ENCODE peak calls at places on chromosomes 13 and 19, in ten cellular contexts. Y is left lung; M is endothelial cell; S is Calu3; G is brain microvascular endothelial cell; K is CD4-positive, alpha-beta T cell; V is nephron progenitor cell; O is CD8-positive, alpha-beta T cell; R is neural crest cell; E is H9. H is an unnamed sample.

GRCh38 chr13:30616927-30617314 is 799 bp upstream of the USPL1 start:
- DNase-seq in Y (no peak), M (peak), S (peak), G (peak), K (no peak), V (no peak), O (no peak), R (no peak), E (no peak), H (peak)

GRCh38 chr13:93726173-93727019 is 499.8 kb downstream of the GPC6 start:
- DNase-seq in Y (no peak), M (no peak), S (no peak), G (no peak), K (no peak), V (peak), O (no peak), R (no peak), E (no peak), H (no peak)

GRCh38 chr19:38727868-38728660 is 16.2 kb downstream of the CAPN12 start:
- DNase-seq in Y (peak), M (no peak), S (no peak), G (peak), K (no peak), V (no peak), O (no peak), R (no peak), E (no peak), H (no peak)

GRCh38 chr19:3664879-3665642 is 35.2 kb downstream of the PIP5K1C start:
- DNase-seq in Y (no peak), M (no peak), S (no peak), G (no peak), K (no peak), V (no peak), O (no peak), R (no peak), E (no peak), H (no peak)

GRCh38 chr13:98222081-98222554 is 45.0 kb upstream of the RNF113B start:
- DNase-seq in Y (no peak), M (no peak), S (no peak), G (no peak), K (no peak), V (no peak), O (no peak), R (no peak), E (no peak), H (peak)

GRCh38 chr19:18496167-18496979 is 25.5 kb downstream of the ELL start:
- DNase-seq in Y (no peak), M (no peak), S (peak), G (peak), K (peak), V (no peak), O (peak), R (no peak), E (no peak), H (peak)

GRCh38 chr19:3658004-3658822 is 31.6 kb upstream of the CACTIN start:
- DNase-seq in Y (no peak), M (no peak), S (no peak), G (no peak), K (no peak), V (no peak), O (no peak), R (no peak), E (no peak), H (no peak)

GRCh38 chr19:41753159-41753558 is 2.2 kb upstream of the CEACAM6 start:
- DNase-seq in Y (peak), M (peak), S (peak), G (peak), K (peak), V (peak), O (peak), R (peak), E (peak), H (peak)

GRCh38 chr19:28878862-28879566 is 333.9 kb downstream of the UQCRFS1 start:
- DNase-seq in Y (no peak), M (peak), S (peak), G (peak), K (peak), V (peak), O (peak), R (peak), E (peak), H (peak)

GRCh38 chr19:821976-822773 is 420 bp upstream of the PLPPR3 start:
- DNase-seq in Y (no peak), M (no peak), S (no peak), G (no peak), K (no peak), V (peak), O (no peak), R (peak), E (peak), H (no peak)

GRCh38 chr13:66348745-66349720 is 881.1 kb downstream of the PCDH9 start:
- DNase-seq in Y (no peak), M (no peak), S (no peak), G (no peak), K (no peak), V (no peak), O (no peak), R (no peak), E (no peak), H (no peak)

GRCh38 chr13:44191504-44192171 is 182.0 kb upstream of the SERP2 start:
- DNase-seq in Y (no peak), M (peak), S (peak), G (peak), K (peak), V (peak), O (no peak), R (peak), E (peak), H (peak)

GRCh38 chr13:71865858-71866172 is 1.2 kb downstream of the DACH1 start:
- DNase-seq in Y (no peak), M (peak), S (peak), G (no peak), K (no peak), V (no peak), O (no peak), R (no peak), E (peak), H (no peak)

GRCh38 chr13:44243198-44243852 is 130.3 kb upstream of the SERP2 start:
- DNase-seq in Y (no peak), M (peak), S (peak), G (peak), K (no peak), V (peak), O (no peak), R (peak), E (peak), H (peak)

GRCh38 chr13:110268061-110268460 is 38.9 kb downstream of the COL4A1 start:
- DNase-seq in Y (no peak), M (no peak), S (no peak), G (no peak), K (no peak), V (no peak), O (no peak), R (no peak), E (no peak), H (no peak)

GRCh38 chr19:39590265-39590664 is 12.1 kb upstream of the LGALS13 start:
- DNase-seq in Y (no peak), M (peak), S (no peak), G (peak), K (no peak), V (peak), O (no peak), R (peak), E (no peak), H (no peak)

GRCh38 chr19:37905936-37906867 is at the start of gene WDR87:
- DNase-seq in Y (peak), M (peak), S (peak), G (no peak), K (peak), V (peak), O (peak), R (peak), E (peak), H (peak)

GRCh38 chr13:26021516-26021915 is 30.3 kb downstream of the SHISA2 start:
- DNase-seq in Y (no peak), M (no peak), S (no peak), G (no peak), K (no peak), V (no peak), O (no peak), R (no peak), E (no peak), H (no peak)

GRCh38 chr13:30572859-30573275 is 44.9 kb upstream of the USPL1 start:
- DNase-seq in Y (no peak), M (no peak), S (no peak), G (peak), K (no peak), V (no peak), O (no peak), R (no peak), E (no peak), H (peak)

GRCh38 chr19:2798733-2799132 is 13.4 kb downstream of the THOP1 start:
- DNase-seq in Y (peak), M (no peak), S (no peak), G (no peak), K (no peak), V (no peak), O (no peak), R (no peak), E (no peak), H (no peak)

GRCh38 chr19:1651548-1652394 is 644 bp downstream of the TCF3 start:
- DNase-seq in Y (peak), M (peak), S (no peak), G (no peak), K (peak), V (peak), O (peak), R (no peak), E (no peak), H (no peak)

GRCh38 chr19:6577410-6578125 is 13.4 kb downstream of the CD70 start:
- DNase-seq in Y (no peak), M (no peak), S (no peak), G (no peak), K (no peak), V (no peak), O (no peak), R (no peak), E (peak), H (no peak)

GRCh38 chr13:48750588-48751383 is 97.1 kb downstream of the CYSLTR2 start:
- DNase-seq in Y (no peak), M (no peak), S (no peak), G (peak), K (no peak), V (no peak), O (no peak), R (no peak), E (no peak), H (no peak)

GRCh38 chr13:97000295-97000925 is 6.1 kb upstream of the OXGR1 start:
- DNase-seq in Y (no peak), M (no peak), S (no peak), G (no peak), K (no peak), V (no peak), O (no peak), R (no peak), E (no peak), H (no peak)

GRCh38 chr19:16330811-16331690 is 6.4 kb downstream of the KLF2 start:
- DNase-seq in Y (no peak), M (no peak), S (no peak), G (peak), K (peak), V (no peak), O (no peak), R (no peak), E (no peak), H (no peak)

GRCh38 chr13:31594056-31594455 is 145.3 kb upstream of the RXFP2 start:
- DNase-seq in Y (no peak), M (no peak), S (no peak), G (no peak), K (no peak), V (no peak), O (no peak), R (no peak), E (no peak), H (no peak)

GRCh38 chr19:4229179-4229931 is at the start of gene EBI3:
- DNase-seq in Y (no peak), M (peak), S (peak), G (peak), K (no peak), V (peak), O (no peak), R (peak), E (peak), H (no peak)

GRCh38 chr19:13118424-13119193 is 545 bp downstream of the NACC1 start:
- DNase-seq in Y (peak), M (peak), S (peak), G (no peak), K (no peak), V (peak), O (no peak), R (no peak), E (peak), H (no peak)

GRCh38 chr19:3551808-3552095 is 5.6 kb downstream of the MFSD12 start:
- DNase-seq in Y (no peak), M (no peak), S (no peak), G (no peak), K (no peak), V (no peak), O (no peak), R (no peak), E (no peak), H (no peak)

GRCh38 chr19:12974301-12975220 is 5.2 kb downstream of the DAND5 start:
- DNase-seq in Y (no peak), M (no peak), S (no peak), G (no peak), K (no peak), V (no peak), O (no peak), R (no peak), E (no peak), H (no peak)

GRCh38 chr19:38047048-38047435 is 140.0 kb downstream of the SIPA1L3 start:
- DNase-seq in Y (no peak), M (no peak), S (no peak), G (no peak), K (no peak), V (no peak), O (no peak), R (no peak), E (no peak), H (no peak)

GRCh38 chr13:89883893-89884448 is 1463.5 kb upstream of the MIR17HG start:
- DNase-seq in Y (peak), M (no peak), S (no peak), G (no peak), K (no peak), V (no peak), O (no peak), R (no peak), E (peak), H (no peak)

GRCh38 chr19:49635530-49636229 is 4.3 kb downstream of the RRAS start:
- DNase-seq in Y (no peak), M (no peak), S (no peak), G (no peak), K (no peak), V (no peak), O (no peak), R (no peak), E (no peak), H (no peak)
- TF ChIP-seq CTCF in Y (no peak), M (no peak), S (no peak), G (peak), K (no peak), V (no peak), O (no peak), R (no peak), E (no peak), H (peak)

DNA sequence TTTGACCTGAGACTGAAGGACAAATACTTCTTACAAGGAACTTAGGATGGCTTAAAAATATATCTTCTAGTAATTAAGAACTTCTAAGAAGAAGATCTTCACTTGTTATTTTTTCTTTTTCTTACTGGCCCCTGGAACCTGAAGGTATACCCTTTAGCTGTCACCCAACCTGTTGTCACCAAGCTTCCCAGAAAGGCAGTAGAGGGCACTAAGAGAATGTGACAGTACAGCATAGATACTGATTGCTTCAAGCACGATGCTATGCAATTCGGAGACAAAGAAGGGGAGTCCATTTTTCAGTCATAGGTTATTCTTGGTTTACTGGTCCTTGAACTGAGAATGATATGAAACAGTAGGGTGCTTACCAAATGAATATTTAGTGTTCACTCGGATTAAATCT is 208.3 kb upstream of the PCDH9 start:
- DNase-seq in Y (no peak), M (no peak), S (no peak), G (no peak), K (no peak), V (no peak), O (no peak), R (no peak), E (no peak), H (no peak)
- TF ChIP-seq CTCF in Y (no peak), M (no peak), S (no peak), G (peak), K (no peak), V (no peak), O (no peak), R (no peak), E (peak), H (no peak)

GRCh38 chr19:55341191-55342043 is 1.7 kb downstream of the KMT5C start:
- DNase-seq in Y (peak), M (peak), S (peak), G (peak), K (peak), V (peak), O (no peak), R (peak), E (peak), H (peak)

GRCh38 chr19:55342044-55342531 is 2.4 kb downstream of the KMT5C start:
- DNase-seq in Y (no peak), M (no peak), S (no peak), G (no peak), K (no peak), V (no peak), O (no peak), R (no peak), E (peak), H (no peak)

GRCh38 chr19:55340144-55340783 is 588 bp downstream of the KMT5C start:
- DNase-seq in Y (no peak), M (no peak), S (no peak), G (no peak), K (peak), V (no peak), O (no peak), R (no peak), E (peak), H (no peak)

GRCh38 chr19:55340784-55341147 is 1.1 kb downstream of the KMT5C start:
- DNase-seq in Y (no peak), M (peak), S (peak), G (no peak), K (no peak), V (peak), O (no peak), R (peak), E (peak), H (no peak)

GRCh38 chr19:55339225-55340143 is at the start of gene KMT5C:
- DNase-seq in Y (peak), M (peak), S (peak), G (peak), K (peak), V (peak), O (peak), R (peak), E (peak), H (peak)
- TF ChIP-seq CTCF in Y (peak), M (no peak), S (no peak), G (peak), K (peak), V (no peak), O (no peak), R (peak), E (no peak), H (peak)

GRCh38 chr13:81713201-81713600 is 1372.3 kb upstream of the SPRY2 start:
- DNase-seq in Y (no peak), M (no peak), S (no peak), G (no peak), K (no peak), V (no peak), O (no peak), R (no peak), E (no peak), H (no peak)
- TF ChIP-seq CTCF in Y (no peak), M (no peak), S (no peak), G (no peak), K (no peak), V (no peak), O (no peak), R (no peak), E (no peak), H (no peak)